ENCODE peak calls at places on chromosomes 3 and 15, in seven cellular contexts. One of them, this sample, is unnamed.

GRCh38 chr3:56795097-56795806 is 6.5 kb downstream of the ARHGEF3 start:
- DNase-seq in HEK293T: no peak
- DNase-seq in left cardiac atrium: no peak
- DNase-seq in stimulated activated CD8-positive, alpha-beta memory T cell treated with anti-CD3 and anti-CD28 coated beads, Interleukin-15, amount 100 ng/mL, for 24 hours: no peak
- DNase-seq in tibial artery: no peak
- DNase-seq in lung: peak
- DNase-seq in IMR-90: peak
- DNase-seq in this sample: no peak

GRCh38 chr3:102178817-102179216 is 256.0 kb upstream of the ZPLD1 start:
- DNase-seq in HEK293T: no peak
- DNase-seq in left cardiac atrium: no peak
- DNase-seq in stimulated activated CD8-positive, alpha-beta memory T cell treated with anti-CD3 and anti-CD28 coated beads, Interleukin-15, amount 100 ng/mL, for 24 hours: no peak
- DNase-seq in tibial artery: no peak
- DNase-seq in lung: no peak
- DNase-seq in IMR-90: no peak
- DNase-seq in this sample: no peak

GRCh38 chr3:37197810-37198371 is 23.5 kb upstream of the LRRFIP2 start:
- DNase-seq in HEK293T: no peak
- DNase-seq in left cardiac atrium: no peak
- DNase-seq in stimulated activated CD8-positive, alpha-beta memory T cell treated with anti-CD3 and anti-CD28 coated beads, Interleukin-15, amount 100 ng/mL, for 24 hours: no peak
- DNase-seq in tibial artery: no peak
- DNase-seq in lung: no peak
- DNase-seq in IMR-90: peak
- DNase-seq in this sample: no peak

GRCh38 chr15:39142500-39142899 is 438.4 kb upstream of the THBS1 start:
- DNase-seq in HEK293T: no peak
- DNase-seq in left cardiac atrium: no peak
- DNase-seq in stimulated activated CD8-positive, alpha-beta memory T cell treated with anti-CD3 and anti-CD28 coated beads, Interleukin-15, amount 100 ng/mL, for 24 hours: no peak
- DNase-seq in tibial artery: no peak
- DNase-seq in lung: no peak
- DNase-seq in IMR-90: no peak
- DNase-seq in this sample: no peak

GRCh38 chr15:76199106-76200082 is 111.9 kb downstream of the ETFA start:
- DNase-seq in HEK293T: no peak
- DNase-seq in left cardiac atrium: peak
- DNase-seq in stimulated activated CD8-positive, alpha-beta memory T cell treated with anti-CD3 and anti-CD28 coated beads, Interleukin-15, amount 100 ng/mL, for 24 hours: no peak
- DNase-seq in tibial artery: peak
- DNase-seq in lung: no peak
- DNase-seq in IMR-90: peak
- DNase-seq in this sample: no peak

GRCh38 chr3:108001457-108001856 is 89.4 kb downstream of the CD47 start:
- DNase-seq in HEK293T: no peak
- DNase-seq in left cardiac atrium: no peak
- DNase-seq in stimulated activated CD8-positive, alpha-beta memory T cell treated with anti-CD3 and anti-CD28 coated beads, Interleukin-15, amount 100 ng/mL, for 24 hours: no peak
- DNase-seq in tibial artery: no peak
- DNase-seq in lung: peak
- DNase-seq in IMR-90: peak
- DNase-seq in this sample: no peak

GRCh38 chr15:101637549-101638318 is 14.4 kb downstream of the TM2D3 start:
- DNase-seq in HEK293T: no peak
- DNase-seq in left cardiac atrium: no peak
- DNase-seq in stimulated activated CD8-positive, alpha-beta memory T cell treated with anti-CD3 and anti-CD28 coated beads, Interleukin-15, amount 100 ng/mL, for 24 hours: no peak
- DNase-seq in tibial artery: no peak
- DNase-seq in lung: no peak
- DNase-seq in IMR-90: peak
- DNase-seq in this sample: no peak

GRCh38 chr15:29888651-29889050 is 66.4 kb upstream of the TJP1 start:
- DNase-seq in HEK293T: no peak
- DNase-seq in left cardiac atrium: no peak
- DNase-seq in stimulated activated CD8-positive, alpha-beta memory T cell treated with anti-CD3 and anti-CD28 coated beads, Interleukin-15, amount 100 ng/mL, for 24 hours: no peak
- DNase-seq in tibial artery: no peak
- DNase-seq in lung: no peak
- DNase-seq in IMR-90: peak
- DNase-seq in this sample: no peak

GRCh38 chr3:5013021-5013906 is 34.0 kb downstream of the BHLHE40 start:
- DNase-seq in HEK293T: no peak
- DNase-seq in left cardiac atrium: peak
- DNase-seq in stimulated activated CD8-positive, alpha-beta memory T cell treated with anti-CD3 and anti-CD28 coated beads, Interleukin-15, amount 100 ng/mL, for 24 hours: no peak
- DNase-seq in tibial artery: peak
- DNase-seq in lung: no peak
- DNase-seq in IMR-90: peak
- DNase-seq in this sample: no peak

GRCh38 chr15:60399931-60400330 is 2.1 kb upstream of the ANXA2 start:
- DNase-seq in HEK293T: no peak
- DNase-seq in left cardiac atrium: no peak
- DNase-seq in stimulated activated CD8-positive, alpha-beta memory T cell treated with anti-CD3 and anti-CD28 coated beads, Interleukin-15, amount 100 ng/mL, for 24 hours: no peak
- DNase-seq in tibial artery: no peak
- DNase-seq in lung: no peak
- DNase-seq in IMR-90: peak
- DNase-seq in this sample: no peak

GRCh38 chr3:133880886-133881455 is 14.7 kb downstream of the RAB6B start:
- DNase-seq in HEK293T: no peak
- DNase-seq in left cardiac atrium: no peak
- DNase-seq in stimulated activated CD8-positive, alpha-beta memory T cell treated with anti-CD3 and anti-CD28 coated beads, Interleukin-15, amount 100 ng/mL, for 24 hours: no peak
- DNase-seq in tibial artery: no peak
- DNase-seq in lung: no peak
- DNase-seq in IMR-90: no peak
- DNase-seq in this sample: no peak

GRCh38 chr3:29642393-29643033 is 361.6 kb downstream of the RBMS3 start:
- DNase-seq in HEK293T: peak
- DNase-seq in left cardiac atrium: peak
- DNase-seq in stimulated activated CD8-positive, alpha-beta memory T cell treated with anti-CD3 and anti-CD28 coated beads, Interleukin-15, amount 100 ng/mL, for 24 hours: no peak
- DNase-seq in tibial artery: no peak
- DNase-seq in lung: no peak
- DNase-seq in IMR-90: peak
- DNase-seq in this sample: no peak

GRCh38 chr15:53976844-53977392 is 1.3 kb upstream of the UNC13C start:
- DNase-seq in HEK293T: peak
- DNase-seq in left cardiac atrium: peak
- DNase-seq in stimulated activated CD8-positive, alpha-beta memory T cell treated with anti-CD3 and anti-CD28 coated beads, Interleukin-15, amount 100 ng/mL, for 24 hours: no peak
- DNase-seq in tibial artery: peak
- DNase-seq in lung: no peak
- DNase-seq in IMR-90: no peak
- DNase-seq in this sample: peak

GRCh38 chr3:58711871-58712270 is 45.3 kb upstream of the FAM3D start:
- DNase-seq in HEK293T: no peak
- DNase-seq in left cardiac atrium: no peak
- DNase-seq in stimulated activated CD8-positive, alpha-beta memory T cell treated with anti-CD3 and anti-CD28 coated beads, Interleukin-15, amount 100 ng/mL, for 24 hours: no peak
- DNase-seq in tibial artery: no peak
- DNase-seq in lung: no peak
- DNase-seq in IMR-90: no peak
- DNase-seq in this sample: no peak

GRCh38 chr3:124033360-124034015 is 41.6 kb upstream of the ROPN1 start:
- DNase-seq in HEK293T: peak
- DNase-seq in left cardiac atrium: peak
- DNase-seq in stimulated activated CD8-positive, alpha-beta memory T cell treated with anti-CD3 and anti-CD28 coated beads, Interleukin-15, amount 100 ng/mL, for 24 hours: no peak
- DNase-seq in tibial artery: peak
- DNase-seq in lung: no peak
- DNase-seq in IMR-90: no peak
- DNase-seq in this sample: no peak

GRCh38 chr3:171142985-171143384 is 116.5 kb upstream of the SLC2A2 start:
- DNase-seq in HEK293T: no peak
- DNase-seq in left cardiac atrium: no peak
- DNase-seq in stimulated activated CD8-positive, alpha-beta memory T cell treated with anti-CD3 and anti-CD28 coated beads, Interleukin-15, amount 100 ng/mL, for 24 hours: no peak
- DNase-seq in tibial artery: no peak
- DNase-seq in lung: peak
- DNase-seq in IMR-90: peak
- DNase-seq in this sample: no peak

GRCh38 chr3:194132465-194133358 is 3.2 kb upstream of the HES1 start:
- DNase-seq in HEK293T: no peak
- DNase-seq in left cardiac atrium: no peak
- DNase-seq in stimulated activated CD8-positive, alpha-beta memory T cell treated with anti-CD3 and anti-CD28 coated beads, Interleukin-15, amount 100 ng/mL, for 24 hours: no peak
- DNase-seq in tibial artery: no peak
- DNase-seq in lung: no peak
- DNase-seq in IMR-90: no peak
- DNase-seq in this sample: no peak

GRCh38 chr15:51038258-51039042 is 56.3 kb downstream of the TNFAIP8L3 start:
- DNase-seq in HEK293T: no peak
- DNase-seq in left cardiac atrium: no peak
- DNase-seq in stimulated activated CD8-positive, alpha-beta memory T cell treated with anti-CD3 and anti-CD28 coated beads, Interleukin-15, amount 100 ng/mL, for 24 hours: no peak
- DNase-seq in tibial artery: no peak
- DNase-seq in lung: no peak
- DNase-seq in IMR-90: no peak
- DNase-seq in this sample: no peak

GRCh38 chr15:101016581-101016980 is 97.4 kb downstream of the LRRK1 start:
- DNase-seq in HEK293T: no peak
- DNase-seq in left cardiac atrium: no peak
- DNase-seq in stimulated activated CD8-positive, alpha-beta memory T cell treated with anti-CD3 and anti-CD28 coated beads, Interleukin-15, amount 100 ng/mL, for 24 hours: no peak
- DNase-seq in tibial artery: no peak
- DNase-seq in lung: peak
- DNase-seq in IMR-90: no peak
- DNase-seq in this sample: no peak

GRCh38 chr3:57073628-57074027 is 13.2 kb downstream of the SPATA12 start:
- DNase-seq in HEK293T: no peak
- DNase-seq in left cardiac atrium: no peak
- DNase-seq in stimulated activated CD8-positive, alpha-beta memory T cell treated with anti-CD3 and anti-CD28 coated beads, Interleukin-15, amount 100 ng/mL, for 24 hours: no peak
- DNase-seq in tibial artery: no peak
- DNase-seq in lung: no peak
- DNase-seq in IMR-90: no peak
- DNase-seq in this sample: no peak

GRCh38 chr3:4795905-4796304 is 183.3 kb upstream of the BHLHE40 start:
- DNase-seq in HEK293T: no peak
- DNase-seq in left cardiac atrium: no peak
- DNase-seq in stimulated activated CD8-positive, alpha-beta memory T cell treated with anti-CD3 and anti-CD28 coated beads, Interleukin-15, amount 100 ng/mL, for 24 hours: no peak
- DNase-seq in tibial artery: no peak
- DNase-seq in lung: no peak
- DNase-seq in IMR-90: no peak
- DNase-seq in this sample: no peak

This sample was measured in dorsolateral prefrontal cortex.